ENCODE peak calls at places on chromosomes 11 and 22, in seven cellular contexts. W is NCI-H1417; N is stromal cell of bone marrow; V is naive thymus-derived CD8-positive, alpha-beta T cell; C is T47D; Z is DMS 273 treated with DMSO at 0.1 percent for 48 hours; I is pancreas. R is an unnamed sample.

GRCh38 chr11:116831790-116832349 is 2.2 kb downstream of the APOC3 start:
- DNase-seq in W (no peak), N (no peak), V (no peak), C (no peak), Z (no peak), I (no peak), R (no peak)

GRCh38 chr11:403761-404431 is 9.9 kb downstream of the PKP3 start:
- DNase-seq in W (no peak), N (no peak), V (no peak), C (no peak), Z (no peak), I (no peak), R (no peak)

GRCh38 chr11:29018631-29019030 is 910.4 kb downstream of the METTL15 start:
- DNase-seq in W (no peak), N (peak; percentile 63), V (no peak), C (no peak), Z (no peak), I (no peak), R (no peak)

GRCh38 chr11:131864205-131864604 is 493.8 kb downstream of the NTM start:
- DNase-seq in W (peak; percentile 90), N (no peak), V (no peak), C (no peak), Z (no peak), I (no peak), R (no peak)

GRCh38 chr11:108881136-108881535 is 216.3 kb downstream of the DDX10 start:
- DNase-seq in W (peak; percentile 10), N (no peak), V (no peak), C (no peak), Z (no peak), I (no peak), R (no peak)

GRCh38 chr22:30777589-30777988 is 82.9 kb downstream of the OSBP2 start:
- DNase-seq in W (no peak), N (no peak), V (no peak), C (no peak), Z (no peak), I (no peak), R (no peak)

GRCh38 chr22:23280356-23281052 is 100.2 kb downstream of the BCR start:
- DNase-seq in W (no peak), N (no peak), V (no peak), C (no peak), Z (no peak), I (no peak), R (no peak)

GRCh38 chr22:20526305-20526627 is 18.9 kb downstream of the MED15 start:
- DNase-seq in W (no peak), N (no peak), V (no peak), C (no peak), Z (no peak), I (no peak), R (no peak)

GRCh38 chr11:65428578-65429068 is 6.0 kb downstream of the NEAT1 start:
- DNase-seq in W (no peak), N (peak; percentile 28), V (no peak), C (no peak), Z (no peak), I (no peak), R (no peak)

GRCh38 chr11:32386770-32387377 is 48.5 kb downstream of the WT1 start:
- DNase-seq in W (no peak), N (no peak), V (no peak), C (no peak), Z (no peak), I (no peak), R (no peak)

GRCh38 chr22:23220485-23221350 is 40.4 kb downstream of the BCR start:
- DNase-seq in W (no peak), N (peak; percentile 40), V (no peak), C (no peak), Z (no peak), I (no peak), R (no peak)

GRCh38 chr11:123034587-123034986 is 27.3 kb downstream of the HSPA8 start:
- DNase-seq in W (no peak), N (no peak), V (no peak), C (no peak), Z (no peak), I (no peak), R (no peak)

GRCh38 chr22:28075260-28075981 is 156.4 kb upstream of the PITPNB start:
- DNase-seq in W (no peak), N (peak; percentile 74), V (no peak), C (no peak), Z (no peak), I (peak; percentile 45), R (peak; percentile 11)

GRCh38 chr22:21734540-21735197 is 925 bp downstream of the YPEL1 start:
- DNase-seq in W (peak; percentile 59), N (no peak), V (no peak), C (no peak), Z (no peak), I (no peak), R (no peak)

R was measured in WERI-Rb-1.